ENCODE peak calls at places on chromosomes 4 and X, in nine cellular contexts. D, Q, P, R, E, L, I, C and W are unnamed samples.
A peak's percentile ranks its signal among the peaks of the same experiment; 100 is the strongest.

GRCh38 chr4:168264903-168265302 is 53.6 kb downstream of the DDX60 start:
- DNase-seq in D (peak; percentile 23), Q (no peak), P (no peak), R (no peak), E (no peak), L (no peak), I (no peak), C (no peak), W (no peak)

GRCh38 chr4:40980318-40980883 is 230.6 kb downstream of the NSUN7 start:
- DNase-seq in D (peak; percentile 19), Q (no peak), P (peak; percentile 46), R (no peak), E (no peak), L (peak; percentile 54), I (no peak), C (no peak), W (no peak)

GRCh38 chr4:138329506-138330070 is 87.4 kb upstream of the SLC7A11 start:
- DNase-seq in D (no peak), Q (no peak), P (no peak), R (no peak), E (no peak), L (no peak), I (no peak), C (no peak), W (no peak)

GRCh38 chrX:75155454-75155829 is 641 bp downstream of the ABCB7 start:
- DNase-seq in D (no peak), Q (no peak), P (no peak), R (no peak), E (no peak), L (no peak), I (peak; percentile 2), C (no peak), W (no peak)

GRCh38 chr4:184831153-184831552 is 5.4 kb upstream of the ACSL1 start:
- DNase-seq in D (no peak), Q (no peak), P (no peak), R (no peak), E (no peak), L (no peak), I (no peak), C (no peak), W (no peak)

GRCh38 chrX:11351375-11352295 is 58.4 kb downstream of the AMELX start:
- DNase-seq in D (peak; percentile 19), Q (no peak), P (peak; percentile 87), R (peak; percentile 59), E (no peak), L (no peak), I (no peak), C (peak; percentile 14), W (no peak)

GRCh38 chr4:3836802-3837601 is 70.8 kb downstream of the ADRA2C start:
- DNase-seq in D (no peak), Q (peak; percentile 73), P (no peak), R (peak; percentile 12), E (no peak), L (peak; percentile 55), I (no peak), C (no peak), W (no peak)

GRCh38 chr4:76738081-76738931 is 159.6 kb downstream of the SOWAHB start:
- DNase-seq in D (no peak), Q (no peak), P (peak; percentile 83), R (peak; percentile 74), E (no peak), L (no peak), I (no peak), C (no peak), W (no peak)

GRCh38 chrX:40094041-40094899 is 3.5 kb downstream of the BCOR start:
- DNase-seq in D (peak; percentile 48), Q (peak; percentile 70), P (peak; percentile 53), R (peak; percentile 69), E (no peak), L (peak; percentile 89), I (peak; percentile 65), C (no peak), W (no peak)

GRCh38 chr4:98614081-98614480 is 44.3 kb downstream of the TSPAN5 start:
- DNase-seq in D (no peak), Q (no peak), P (no peak), R (no peak), E (no peak), L (no peak), I (no peak), C (no peak), W (no peak)

DNA sequence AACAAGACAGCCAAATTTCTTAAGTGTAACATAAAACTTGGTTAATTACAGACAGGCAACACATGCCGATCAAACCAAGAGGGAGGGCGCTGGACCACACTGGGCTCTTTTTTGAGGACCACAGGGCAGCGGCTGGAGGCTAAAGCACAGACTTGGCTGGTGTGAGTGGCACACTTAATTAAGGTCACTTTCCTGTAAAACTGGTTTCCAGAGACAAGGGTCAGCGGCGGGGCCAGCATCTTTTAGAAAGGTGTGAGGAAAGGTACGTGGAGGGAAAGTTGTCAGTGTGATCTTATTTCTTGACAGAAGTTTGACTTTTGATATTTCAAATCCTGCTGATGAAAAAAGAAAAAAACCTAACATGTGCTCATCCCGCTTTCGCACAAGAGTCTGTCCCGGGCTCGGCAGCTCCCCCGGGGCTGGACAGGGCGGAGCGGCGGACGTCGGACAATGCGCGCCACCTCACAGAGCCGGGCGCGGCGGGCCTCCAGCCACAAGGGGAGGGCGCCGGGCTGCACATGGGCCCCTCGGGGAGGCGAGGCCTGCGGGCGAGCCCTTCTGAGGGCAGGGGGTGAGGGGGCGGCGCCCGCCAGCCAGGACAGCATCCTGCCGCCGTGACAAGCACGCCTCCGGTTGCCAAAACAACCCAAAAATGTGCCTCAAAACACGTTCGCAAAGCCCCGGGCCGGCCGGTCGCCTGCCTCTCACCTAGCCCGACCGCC is 658 bp upstream of the HSPA4L start:
- DNase-seq in D (peak; percentile 65), Q (no peak), P (peak; percentile 70), R (peak; percentile 70), E (peak; percentile 5), L (no peak), I (peak; percentile 82), C (peak; percentile 32), W (no peak)
- H3K27ac ChIP-seq in D (peak overlapping the region; percentile 85), Q (no peak overlapping the region), P (no peak overlapping the region), R (peak overlapping the region; percentile 37), E (peak overlapping the region; percentile 76), L (no peak overlapping the region), I (peak overlapping the region; percentile 14), C (peak overlapping the region; percentile 92), W (no peak overlapping the region)

DNA sequence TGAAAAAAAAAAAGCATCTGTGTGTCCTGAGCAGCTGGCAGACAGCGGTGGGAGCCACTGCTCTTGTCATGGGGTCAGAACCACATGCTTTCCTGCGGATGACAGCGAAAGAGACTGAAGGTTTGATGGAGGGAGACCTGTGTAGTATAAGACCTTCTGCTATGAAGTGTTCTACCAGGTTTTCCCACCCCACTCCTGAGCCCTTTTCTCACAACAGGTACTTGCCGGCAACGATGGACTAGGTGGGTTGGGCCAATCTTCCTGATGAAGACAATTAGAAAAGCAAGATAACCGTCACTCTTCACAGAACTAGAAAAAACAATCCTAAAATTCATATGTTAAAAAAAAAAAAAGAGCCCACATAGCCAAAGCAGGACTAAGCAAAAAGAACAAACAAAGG is 107.3 kb downstream of the AFAP1 start:
- DNase-seq in D (no peak), Q (no peak), P (no peak), R (no peak), E (no peak), L (no peak), I (no peak), C (no peak), W (no peak)
- H3K27ac ChIP-seq in D (no peak overlapping the region), Q (no peak overlapping the region), P (no peak overlapping the region), R (no peak overlapping the region), E (no peak overlapping the region), L (no peak overlapping the region), I (peak overlapping the region; percentile 99), C (peak overlapping the region; percentile 60), W (no peak overlapping the region)

DNA sequence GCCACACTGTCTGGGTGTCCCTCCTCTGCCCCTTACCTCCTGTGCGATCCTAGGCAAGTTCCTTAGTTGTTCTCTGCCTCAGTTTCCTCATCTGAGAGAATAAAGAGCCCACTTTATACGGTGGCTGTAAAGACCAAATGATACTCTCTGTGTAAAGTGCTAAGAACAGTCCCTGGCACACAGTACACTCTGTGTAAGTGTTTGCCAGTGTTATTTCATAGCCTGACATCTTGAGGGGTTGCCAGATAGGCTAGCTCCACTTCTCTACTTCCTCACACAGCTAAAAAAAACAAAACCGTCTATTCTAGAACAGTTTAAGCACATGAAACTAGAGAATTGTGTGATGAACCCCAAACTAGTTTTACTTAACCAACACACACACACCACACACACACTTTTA is 17.1 kb downstream of the SPON2 start:
- DNase-seq in D (peak; percentile 58), Q (no peak), P (no peak), R (no peak), E (no peak), L (no peak), I (no peak), C (no peak), W (no peak)
- H3K27ac ChIP-seq in D (peak overlapping the region; percentile 94), Q (no peak overlapping the region), P (no peak overlapping the region), R (peak overlapping the region; percentile 6), E (peak overlapping the region; percentile 84), L (no peak overlapping the region), I (no peak overlapping the region), C (no peak overlapping the region), W (no peak overlapping the region)

DNA sequence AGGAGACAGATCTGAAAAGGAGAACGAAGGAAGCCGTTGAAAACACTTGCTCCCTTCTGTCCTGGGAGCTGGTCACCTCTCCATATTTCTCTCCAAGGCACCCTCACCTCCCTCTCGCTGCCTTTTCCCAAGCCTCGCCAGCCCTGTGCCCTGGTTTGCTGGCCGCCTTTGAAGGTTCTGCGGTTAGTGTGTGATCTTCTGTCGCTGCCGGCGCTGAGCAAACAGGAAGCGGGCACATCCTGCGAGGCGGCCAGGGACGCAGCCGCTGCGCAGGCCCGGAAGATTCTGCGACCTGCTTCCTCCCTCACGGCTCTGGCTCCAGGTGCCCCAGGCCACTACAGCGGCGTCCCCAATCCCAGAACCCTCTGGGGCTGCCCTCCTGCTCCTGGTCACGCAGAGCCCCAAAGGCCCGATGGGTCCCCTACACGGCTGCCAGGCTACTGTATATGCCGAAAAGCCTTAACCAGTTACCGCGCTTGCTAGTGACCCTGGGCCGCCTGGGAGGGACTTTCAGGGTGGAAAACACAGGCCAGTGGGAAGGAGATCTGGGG is 2.5 kb upstream of the SASH3 start:
- DNase-seq in D (peak; percentile 37), Q (no peak), P (no peak), R (peak; percentile 79), E (no peak), L (no peak), I (no peak), C (no peak), W (peak; percentile 68)
- H3K27ac ChIP-seq in D (peak overlapping the region; percentile 40), Q (no peak overlapping the region), P (no peak overlapping the region), R (no peak overlapping the region), E (no peak overlapping the region), L (no peak overlapping the region), I (no peak overlapping the region), C (peak overlapping the region; percentile 63), W (peak overlapping the region; percentile 92)

GRCh38 chrX:150813922-150814321 is 84.5 kb downstream of the CD99L2 start:
- DNase-seq in D (no peak), Q (no peak), P (no peak), R (no peak), E (no peak), L (no peak), I (no peak), C (no peak), W (no peak)
- H3K27ac ChIP-seq in D (no peak overlapping the region), Q (no peak overlapping the region), P (no peak overlapping the region), R (no peak overlapping the region), E (no peak overlapping the region), L (no peak overlapping the region), I (no peak overlapping the region), C (no peak overlapping the region), W (no peak overlapping the region)